ENCODE peak calls at places on chromosomes 2 and 18, in four cellular contexts. N is GM12891, I is GM12892, T is H54. U is an unnamed sample.

GRCh38 chr2:47069628-47070154 is 85.4 kb downstream of the STPG4 start:
- DNase-seq in N (no peak), I (no peak), T (peak), U (peak)

GRCh38 chr2:218961651-218962570 is 2.4 kb downstream of the CDK5R2 start:
- DNase-seq in N (no peak), I (no peak), T (no peak), U (no peak)

GRCh38 chr2:66602341-66602740 is 167.4 kb downstream of the MEIS1 start:
- DNase-seq in N (no peak), I (no peak), T (no peak), U (no peak)

GRCh38 chr2:82781516-82781915 is 1677.6 kb downstream of the SUCLG1 start:
- DNase-seq in N (no peak), I (no peak), T (no peak), U (no peak)

GRCh38 chr2:57516740-57517340 is 529.8 kb upstream of the VRK2 start:
- DNase-seq in N (peak), I (no peak), T (no peak), U (no peak)

GRCh38 chr2:105521616-105522015 is 122.8 kb upstream of the FHL2 start:
- DNase-seq in N (no peak), I (no peak), T (no peak), U (no peak)

GRCh38 chr2:51028829-51029228 is 3.1 kb downstream of the NRXN1 start:
- DNase-seq in N (no peak), I (no peak), T (no peak), U (no peak)

GRCh38 chr2:88690591-88691338 is 708 bp upstream of the RPIA start:
- DNase-seq in N (no peak), I (peak), T (peak), U (no peak)

GRCh38 chr2:71786291-71787107 is 333.1 kb downstream of the DYSF start:
- DNase-seq in N (no peak), I (no peak), T (no peak), U (no peak)

GRCh38 chr18:57446322-57446721 is 11.1 kb downstream of the ONECUT2 start:
- DNase-seq in N (no peak), I (no peak), T (no peak), U (no peak)

DNA sequence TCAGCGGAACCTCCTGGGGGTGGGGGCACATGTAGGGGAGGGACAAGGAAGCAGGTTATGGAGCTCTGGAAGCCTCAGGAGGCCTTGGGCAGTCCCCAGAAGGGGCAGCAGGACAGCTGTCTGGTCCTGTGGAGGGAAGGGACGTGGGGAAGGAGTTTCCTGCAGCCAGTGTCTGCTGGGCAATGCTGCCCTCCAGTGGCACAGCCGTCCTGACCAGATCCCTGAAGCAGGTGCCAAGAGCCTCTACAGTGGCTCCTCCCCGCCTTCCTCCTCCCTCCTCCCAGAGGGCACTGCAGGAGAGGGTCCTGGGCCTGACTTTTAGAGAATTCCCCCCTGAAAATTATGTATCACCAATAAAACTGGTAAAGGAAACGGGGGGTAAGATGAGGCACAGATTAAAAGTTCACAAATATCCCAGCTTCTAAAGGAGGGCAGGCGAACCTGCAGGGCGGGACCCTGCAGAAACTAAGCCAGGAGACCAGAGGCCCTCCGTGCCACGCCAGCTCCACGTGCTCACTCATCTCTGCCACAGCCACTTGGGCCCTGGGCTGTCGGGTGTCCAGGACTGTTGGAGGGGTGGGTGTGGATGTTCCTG is 258.5 kb downstream of the TWIST2 start:
- DNase-seq in N (peak), I (no peak), T (peak), U (peak)
- TF ChIP-seq POLR2A in N (no peak), I (no peak), T (no peak), U (no peak)

GRCh38 chr18:62420513-62421209 is 95.6 kb downstream of the TNFRSF11A start:
- DNase-seq in N (peak), I (no peak), T (no peak), U (no peak)
- TF ChIP-seq POLR2A in N (no peak), I (peak), T (no peak), U (no peak)

DNA sequence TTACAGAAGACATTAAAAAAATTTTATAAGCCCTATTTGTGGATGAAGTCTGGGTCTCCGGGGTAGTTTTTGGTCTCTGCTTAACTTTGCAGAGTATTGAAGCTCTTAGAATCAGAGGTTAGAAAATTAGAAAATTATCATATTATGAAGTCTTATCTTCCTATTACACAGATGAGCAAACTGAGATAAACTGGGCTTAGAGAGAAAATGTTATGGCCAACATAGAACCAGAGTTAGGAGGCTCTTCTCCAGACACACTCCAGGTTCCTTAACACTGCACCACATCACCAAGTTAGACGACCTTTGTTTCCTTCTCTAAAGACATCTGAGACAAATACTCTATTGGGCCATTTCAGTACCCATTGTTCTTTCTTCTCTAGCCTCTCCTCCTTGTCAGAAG is 36.7 kb upstream of the NEB start:
- DNase-seq in N (no peak), I (no peak), T (no peak), U (no peak)
- TF ChIP-seq POLR2A in N (no peak), I (no peak), T (no peak), U (no peak)

GRCh38 chr2:121075006-121075545 is 209.9 kb downstream of the TFCP2L1 start:
- DNase-seq in N (peak), I (no peak), T (peak), U (peak)
- TF ChIP-seq POLR2A in N (peak), I (peak), T (peak), U (peak)

GRCh38 chr18:3297025-3297984 is 35.4 kb downstream of the MYL12B start:
- DNase-seq in N (peak), I (peak), T (no peak), U (peak)
- TF ChIP-seq POLR2A in N (peak), I (peak), T (no peak), U (no peak)

GRCh38 chr2:216508229-216508628 is 9.6 kb downstream of the RPL37A start:
- DNase-seq in N (no peak), I (no peak), T (no peak), U (no peak)
- TF ChIP-seq POLR2A in N (peak), I (no peak), T (no peak), U (no peak)

GRCh38 chr2:199911052-199911876 is at the start of gene C2orf69:
- DNase-seq in N (peak), I (peak), T (peak), U (peak)
- TF ChIP-seq POLR2A in N (peak), I (peak), T (peak), U (peak)

DNA sequence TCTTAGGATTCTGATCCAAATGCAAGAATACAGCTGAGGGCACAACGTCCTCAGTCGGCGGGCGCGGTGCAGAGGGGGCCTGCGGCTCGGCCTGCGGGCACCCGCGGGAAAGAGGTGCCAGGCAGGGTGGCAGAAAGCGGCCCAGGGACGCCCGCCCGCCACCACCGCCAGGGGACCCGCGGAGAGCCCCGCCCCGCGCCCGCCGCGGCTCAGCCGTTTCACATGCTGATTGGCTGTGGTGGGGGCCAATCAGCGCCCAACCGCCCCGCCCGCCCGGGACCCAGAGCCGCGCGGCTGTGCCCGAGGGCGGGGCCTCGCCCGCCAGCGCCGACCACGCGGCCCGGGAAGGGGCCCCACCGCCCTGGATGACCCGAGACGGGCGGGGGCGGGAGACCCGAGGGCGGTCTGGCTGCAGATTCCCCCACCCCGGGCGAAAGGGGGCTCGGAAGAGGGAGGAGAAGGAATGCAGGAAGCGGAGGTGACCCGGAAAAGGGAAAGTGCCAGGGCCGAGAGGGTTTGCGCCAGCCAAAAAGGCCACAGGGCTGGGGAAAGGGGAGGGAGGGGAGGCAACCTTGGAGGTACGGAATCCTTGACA is 8.0 kb downstream of the IRS1 start:
- DNase-seq in N (peak), I (peak), T (peak), U (peak)
- TF ChIP-seq POLR2A in N (no peak), I (peak), T (peak), U (peak)

GRCh38 chr2:180980185-180980942 is at the start of gene UBE2E3:
- DNase-seq in N (peak), I (peak), T (peak), U (peak)
- TF ChIP-seq POLR2A in N (peak), I (peak), T (peak), U (peak)

DNA sequence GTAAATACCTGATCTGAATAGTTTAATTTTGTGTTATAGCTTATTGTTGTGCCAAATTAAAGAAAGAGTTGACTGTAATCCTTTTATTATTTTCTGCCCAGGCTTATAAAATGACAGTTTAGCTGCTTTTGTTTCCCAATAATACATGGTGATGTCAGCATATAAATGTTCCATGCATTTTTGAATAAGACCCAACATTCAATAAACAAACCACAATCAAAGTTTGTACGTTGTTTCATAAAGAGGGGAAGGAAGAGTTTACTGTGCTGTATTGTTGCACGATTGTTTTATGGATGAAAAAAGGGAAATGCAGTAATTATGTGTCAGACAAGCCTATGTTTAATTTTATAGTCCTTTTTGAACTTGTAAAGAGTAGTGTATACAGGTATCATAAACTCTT is 177.2 kb upstream of the SCN7A start:
- DNase-seq in N (no peak), I (no peak), T (no peak), U (no peak)
- TF ChIP-seq POLR2A in N (no peak), I (no peak), T (no peak), U (no peak)

U was measured in tibial nerve.